ENCODE peak calls at places on chromosomes 4 and X, in five cellular contexts. E is neuronal stem cell, Y is mesenchymal stem cell, S is IMR-90, B is H1. M is an unnamed sample.

GRCh38 chr4:102868782-102869568 is at the start of gene CISD2:
- DNase-seq in E (peak), B (peak), Y (peak), S (peak), M (peak)

GRCh38 chr4:54423066-54423465 is 194.0 kb downstream of the PDGFRA start:
- DNase-seq in B (no peak), Y (no peak), S (peak), E (no peak), M (no peak)

GRCh38 chrX:69165116-69165651 is at the start of gene PJA1:
- DNase-seq in B (no peak), S (peak), Y (peak), E (no peak), M (peak)

GRCh38 chr4:184476660-184477059 is 2.3 kb upstream of the IRF2 start:
- DNase-seq in Y (no peak), B (no peak), S (no peak), E (no peak), M (no peak)

GRCh38 chrX:27976284-27976683 is 5.0 kb downstream of the DCAF8L1 start:
- DNase-seq in E (no peak), S (no peak), B (no peak), Y (no peak), M (no peak)

GRCh38 chr4:109998867-109999303 is 86.2 kb downstream of the EGF start:
- DNase-seq in E (peak), S (peak), Y (peak), B (no peak), M (peak)

GRCh38 chr4:123430031-123430430 is 33.4 kb downstream of the SPRY1 start:
- DNase-seq in S (no peak), E (no peak), Y (no peak), B (no peak), M (no peak)

GRCh38 chr4:184934961-184935360 is 83.3 kb upstream of the HELT start:
- DNase-seq in Y (no peak), S (no peak), B (no peak), E (no peak), M (peak)

GRCh38 chr4:6493668-6494304 is 21.4 kb upstream of the PPP2R2C start:
- DNase-seq in E (peak), S (peak), B (no peak), Y (no peak), M (no peak)

GRCh38 chr4:42671431-42672194 is 14.7 kb upstream of the ATP8A1 start:
- DNase-seq in B (no peak), S (no peak), Y (no peak), E (no peak), M (no peak)

GRCh38 chr4:10721616-10722015 is 37.0 kb upstream of the CLNK start:
- DNase-seq in Y (no peak), S (no peak), E (no peak), B (no peak), M (no peak)

GRCh38 chrX:71953391-71953790 is 42.7 kb downstream of the NHSL2 start:
- DNase-seq in Y (no peak), B (no peak), S (no peak), E (no peak), M (no peak)

GRCh38 chr4:111323916-111324315 is 701.0 kb upstream of the PITX2 start:
- DNase-seq in E (no peak), Y (peak), B (no peak), S (peak), M (no peak)

GRCh38 chr4:83866821-83867220 is 330.9 kb downstream of the GPAT3 start:
- DNase-seq in B (no peak), S (peak), Y (peak), E (no peak), M (no peak)

GRCh38 chr4:22410645-22411247 is 105.1 kb downstream of the ADGRA3 start:
- DNase-seq in Y (peak), B (no peak), E (no peak), S (peak), M (peak)

GRCh38 chr4:188030401-188030800 is 34.8 kb downstream of the ZFP42 start:
- DNase-seq in B (no peak), E (no peak), Y (no peak), S (no peak), M (no peak)

GRCh38 chr4:34615315-34615714 is 1629.0 kb downstream of the ARAP2 start:
- DNase-seq in B (no peak), E (no peak), S (no peak), Y (no peak), M (no peak)

GRCh38 chrX:109886122-109886761 is 116.7 kb upstream of the TMEM164 start:
- DNase-seq in B (no peak), S (peak), Y (peak), E (peak), M (peak)

GRCh38 chr4:117385531-117385930 is 300.2 kb upstream of the TRAM1L1 start:
- DNase-seq in B (no peak), E (no peak), S (peak), Y (no peak), M (no peak)

GRCh38 chr4:5215321-5215720 is 164.0 kb downstream of the STK32B start:
- DNase-seq in S (no peak), E (no peak), B (no peak), Y (no peak), M (no peak)

GRCh38 chr4:7938513-7939376 is 916 bp downstream of the AFAP1 start:
- DNase-seq in Y (peak), S (peak), B (no peak), E (no peak), M (peak)

GRCh38 chr4:13133700-13134099 is 350.4 kb downstream of the RAB28 start:
- DNase-seq in S (no peak), Y (no peak), B (no peak), E (no peak), M (no peak)

GRCh38 chr4:56979674-56980073 is 978 bp downstream of the POLR2B start:
- DNase-seq in E (no peak), Y (peak), B (no peak), S (peak), M (peak)

GRCh38 chrX:103309860-103310591 is 764 bp downstream of the BEX2 start:
- DNase-seq in S (no peak), Y (no peak), B (no peak), E (no peak), M (no peak)

GRCh38 chrX:83077606-83078005 is 430.5 kb upstream of the POU3F4 start:
- DNase-seq in B (no peak), Y (no peak), E (no peak), S (no peak), M (no peak)

GRCh38 chrX:22360129-22360528 is 87.4 kb downstream of the CBLL2 start:
- DNase-seq in S (no peak), Y (peak), E (no peak), B (no peak), M (no peak)

GRCh38 chr4:7712021-7712420 is 227.6 kb downstream of the AFAP1 start:
- DNase-seq in S (no peak), Y (no peak), B (no peak), E (no peak), M (no peak)

DNA sequence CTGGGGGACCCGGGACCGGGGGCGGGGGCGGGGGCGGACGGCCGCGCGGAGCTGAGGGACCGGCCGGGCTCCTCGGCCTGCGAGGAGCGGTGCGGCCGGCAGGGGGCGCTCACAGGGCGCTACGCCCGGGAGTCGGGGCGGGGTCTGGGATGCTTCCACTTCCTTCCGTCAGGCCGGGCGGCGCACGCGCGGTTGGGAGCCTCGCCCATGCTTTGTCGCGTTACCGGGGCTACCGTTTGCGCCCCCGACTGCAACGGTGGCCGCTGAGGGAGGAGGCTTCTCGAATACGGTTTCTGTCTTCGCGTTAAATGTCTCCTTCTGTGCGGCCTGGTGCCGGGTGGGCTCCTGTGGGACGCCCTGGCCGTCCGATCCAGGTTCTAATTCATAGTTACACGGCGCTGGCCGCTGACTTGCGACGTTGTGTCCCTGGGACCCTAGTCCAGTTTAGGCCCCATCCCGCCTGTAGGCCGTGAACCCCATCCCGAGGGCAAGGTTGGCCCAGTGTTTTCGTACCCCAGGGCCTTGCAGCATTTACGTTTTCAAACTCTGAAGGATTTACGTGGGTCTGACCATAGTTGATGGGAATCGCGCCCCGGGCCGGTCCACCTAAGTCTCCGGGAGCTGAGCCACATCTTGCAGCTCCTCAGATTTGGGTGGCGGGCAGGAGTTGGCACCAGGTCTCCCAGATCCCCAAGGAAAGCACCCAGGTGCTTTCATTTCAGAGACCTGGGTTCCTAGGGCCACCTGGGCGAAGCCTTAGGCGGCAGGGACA is 549 bp downstream of the MSL3 start:
- DNase-seq in B (no peak), Y (peak), S (peak), E (peak), M (peak)
- H3K4me3 ChIP-seq in B (peak), Y (peak), S (peak), E (peak), M (peak)

DNA sequence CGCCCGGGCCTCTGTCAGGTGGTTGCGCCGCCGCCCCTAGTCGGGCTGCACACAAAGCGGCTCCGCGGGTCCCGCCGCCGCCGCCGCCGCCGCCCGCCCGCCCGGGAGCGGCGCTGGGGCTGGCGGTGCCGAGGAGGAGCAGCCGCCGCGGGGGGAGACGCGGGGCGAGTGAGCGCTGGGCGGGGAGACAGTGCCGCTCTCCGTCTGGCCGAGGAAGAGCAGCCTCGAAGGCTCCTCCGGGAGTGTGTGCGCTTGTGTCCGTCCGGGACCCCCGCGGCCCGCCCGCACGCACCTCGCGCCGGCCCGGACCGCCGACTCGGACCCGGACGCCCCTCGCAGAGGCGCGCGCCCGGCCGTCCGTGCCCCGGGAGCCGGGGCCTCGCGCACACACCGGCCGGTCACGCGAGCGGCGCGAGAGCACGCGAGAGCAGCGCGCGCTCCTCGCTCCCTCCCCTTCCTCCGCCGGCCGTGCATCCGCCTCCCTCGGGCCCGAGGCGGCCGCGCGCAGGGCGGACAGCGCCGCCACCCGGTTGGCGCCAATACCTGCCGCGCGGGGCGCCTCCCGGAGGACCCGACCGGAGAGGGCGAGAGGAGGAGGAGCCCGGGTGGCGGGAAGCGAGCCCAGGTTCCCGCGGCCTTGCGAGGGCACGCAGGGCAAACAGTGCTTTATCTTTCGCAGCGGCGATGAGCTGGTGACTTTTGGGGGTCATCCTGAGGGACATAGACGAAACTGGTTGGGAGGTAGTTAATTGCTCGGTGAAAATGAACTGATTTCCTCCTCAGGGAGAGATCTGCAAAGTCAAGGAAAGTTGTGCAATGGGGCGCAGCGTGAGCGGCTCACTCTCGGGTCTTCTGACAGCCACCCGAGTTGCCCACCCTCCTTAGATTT is at the start of gene PDS5A:
- DNase-seq in S (peak), Y (peak), E (peak), B (peak), M (peak)
- H4K91ac ChIP-seq in S (peak), Y (peak), E (no peak), B (peak), M (peak)

GRCh38 chr4:2923141-2923551 is 40.1 kb downstream of the NOP14 start:
- DNase-seq in S (peak), B (no peak), Y (peak), E (no peak), M (peak)

GRCh38 chr4:2925496-2925895 is 37.7 kb downstream of the NOP14 start:
- DNase-seq in Y (no peak), S (no peak), B (no peak), E (no peak), M (no peak)

GRCh38 chr4:2924286-2924685 is 38.9 kb downstream of the NOP14 start:
- DNase-seq in S (no peak), Y (no peak), E (no peak), B (no peak), M (no peak)

GRCh38 chr4:2924765-2925301 is 38.4 kb downstream of the NOP14 start:
- DNase-seq in S (no peak), B (no peak), Y (no peak), E (no peak), M (no peak)

GRCh38 chr4:2923678-2924173 is 39.5 kb downstream of the NOP14 start:
- DNase-seq in Y (no peak), B (no peak), E (no peak), S (no peak), M (no peak)
- H3K4me3 ChIP-seq in Y (no peak), B (no peak), E (no peak), S (no peak), M (no peak)

GRCh38 chr4:68905598-68906237 is 45.9 kb downstream of the UGT2A3 start:
- DNase-seq in E (peak), Y (no peak), B (no peak), S (no peak), M (peak)

GRCh38 chr4:68907788-68908700 is 43.6 kb downstream of the UGT2A3 start:
- DNase-seq in E (no peak), B (no peak), S (no peak), Y (no peak), M (no peak)

GRCh38 chr4:68904786-68905185 is 46.8 kb downstream of the UGT2A3 start:
- DNase-seq in S (no peak), B (no peak), Y (no peak), E (no peak), M (no peak)

GRCh38 chr4:68907230-68907629 is 44.4 kb downstream of the UGT2A3 start:
- DNase-seq in B (no peak), E (no peak), Y (no peak), S (no peak), M (peak)

DNA sequence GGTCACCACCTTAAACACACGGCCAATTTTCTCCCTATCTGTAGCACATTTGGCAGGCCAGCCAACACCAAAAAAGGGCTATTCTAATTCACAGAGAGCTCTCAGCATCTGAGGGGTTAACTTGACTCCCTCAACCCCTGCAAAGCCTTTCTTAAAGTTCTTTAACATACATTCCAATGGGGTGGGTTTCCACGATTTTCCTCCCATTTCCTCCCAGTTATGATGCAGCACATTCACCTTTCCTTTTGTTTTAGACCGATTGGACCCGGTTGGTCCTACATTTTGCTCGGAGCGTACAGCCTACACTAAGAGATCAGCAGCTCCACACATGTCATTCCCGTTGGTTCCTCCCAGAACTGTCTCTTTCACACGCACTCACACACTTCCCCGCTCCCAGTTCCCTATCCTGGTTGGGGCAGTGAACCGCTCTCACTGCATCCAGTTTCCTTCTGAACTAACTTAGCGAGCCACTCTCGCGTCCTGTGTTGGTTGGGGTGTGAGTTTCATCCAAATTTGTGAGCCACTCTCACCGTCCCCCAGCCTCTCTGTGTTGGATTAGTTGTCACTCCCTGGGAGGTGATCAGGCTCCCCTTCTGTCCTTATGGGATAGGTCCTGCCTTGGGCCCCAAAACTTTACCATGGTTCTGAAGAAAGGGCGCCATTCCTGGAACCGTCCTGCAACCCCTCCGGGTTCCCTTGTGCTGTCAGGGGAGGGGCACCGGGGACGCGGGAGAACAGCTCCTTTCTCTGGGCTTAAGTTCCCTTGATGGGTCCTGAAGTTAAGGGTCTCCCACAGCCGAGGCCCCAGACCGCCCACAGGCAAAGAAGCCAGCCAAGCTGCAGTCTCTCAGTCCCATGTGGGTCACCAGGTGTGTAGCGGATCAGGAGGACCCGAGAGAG is 45.1 kb downstream of the UGT2A3 start:
- DNase-seq in B (no peak), Y (no peak), E (peak), S (no peak), M (no peak)
- H4K91ac ChIP-seq in B (peak), Y (peak), E (no peak), S (no peak), M (peak)

DNA sequence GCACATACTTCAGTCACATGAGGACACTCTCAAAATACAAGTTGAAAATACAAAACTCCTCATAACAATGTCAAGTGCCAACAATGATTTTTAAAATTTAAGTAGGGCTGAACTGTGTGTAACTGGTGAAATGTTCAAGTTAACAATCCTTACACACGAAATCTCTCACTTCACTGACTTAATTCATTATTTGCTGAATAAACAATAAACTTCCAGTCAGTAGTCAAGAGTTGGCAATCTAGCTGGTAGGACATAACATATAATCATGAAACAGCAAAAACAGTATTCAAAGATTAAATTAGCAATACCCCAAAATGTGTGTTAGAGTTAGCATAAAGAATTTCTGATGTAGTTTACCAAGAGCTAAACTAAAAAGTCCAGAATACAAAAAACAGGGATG is 1.9 kb upstream of the RAB33B start:
- DNase-seq in B (no peak), S (no peak), E (no peak), Y (no peak), M (no peak)
- H3K4me3 ChIP-seq in B (peak), S (no peak), E (no peak), Y (no peak), M (no peak)

DNA sequence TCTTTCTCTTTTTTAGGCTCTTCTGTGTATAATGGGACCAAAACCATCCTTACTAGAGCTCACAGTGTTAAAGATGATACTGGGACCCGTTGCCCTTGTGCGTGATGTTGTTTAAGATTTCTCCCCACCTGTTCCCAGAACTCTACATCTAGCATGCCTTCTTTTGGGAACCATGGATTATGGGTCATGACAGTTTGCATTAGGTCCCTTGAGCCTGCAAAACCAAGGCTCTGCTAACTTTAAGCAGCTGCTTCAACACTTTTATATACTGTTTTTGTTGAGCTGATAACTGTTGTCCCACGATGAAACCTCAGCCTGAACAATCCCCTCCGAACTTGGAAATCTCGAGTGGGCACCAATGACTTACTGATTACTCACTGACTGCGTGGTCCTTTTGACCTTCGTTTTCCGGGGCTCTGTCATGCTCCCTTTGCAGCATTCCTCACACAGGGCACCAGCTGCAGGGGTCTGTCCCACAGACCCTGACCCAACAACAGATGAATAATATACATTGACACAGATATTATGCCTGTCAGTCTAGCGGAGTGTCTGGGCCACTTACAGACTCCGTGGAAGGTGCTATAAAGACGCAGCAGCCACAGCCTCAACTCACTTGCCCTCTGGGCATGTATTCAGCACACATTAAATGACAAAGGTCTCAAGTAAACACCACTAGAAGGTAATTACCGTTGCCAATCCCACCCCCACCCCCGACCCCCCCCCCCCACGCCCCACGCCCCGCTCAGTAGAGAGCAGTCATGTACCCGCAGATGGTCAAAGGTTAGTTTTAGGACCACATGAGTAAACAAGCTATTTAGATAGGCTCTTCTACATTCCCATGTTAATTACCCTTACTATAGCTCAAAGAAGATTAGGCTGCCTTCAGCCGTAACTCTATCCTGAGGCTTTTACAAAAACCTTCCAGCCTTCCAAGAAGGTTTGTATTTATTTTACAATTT is 162.0 kb upstream of the WDFY3 start:
- DNase-seq in S (no peak), E (no peak), B (no peak), Y (no peak), M (peak)
- H4K91ac ChIP-seq in S (no peak), E (no peak), B (no peak), Y (no peak), M (no peak)